ENCODE peak calls at places on chromosome 19, in four cellular contexts. C is suprapubic skin, O is gastrocnemius medialis, J is esophagus muscularis mucosa. Q is an unnamed sample. For H3K4me1, the result is how much of the 10 kb centered on the place peaks cover.

GRCh38 chr19:38742296-38742695 is 2.0 kb downstream of the CAPN12 start:
- DNase-seq in J (no peak), O (no peak), C (no peak), Q (no peak)

GRCh38 chr19:18762125-18763023 is 28.7 kb downstream of the COMP start:
- DNase-seq in J (no peak), C (no peak), O (peak), Q (no peak)

GRCh38 chr19:3276341-3276799 is 51.9 kb downstream of the CELF5 start:
- DNase-seq in C (no peak), O (no peak), J (no peak), Q (no peak)

GRCh38 chr19:58477130-58477529 is 978 bp downstream of the ZNF446 start:
- DNase-seq in C (no peak), O (no peak), J (no peak), Q (no peak)

GRCh38 chr19:31436121-31436776 is 87.0 kb upstream of the TSHZ3 start:
- DNase-seq in J (peak), O (no peak), C (no peak), Q (no peak)

GRCh38 chr19:10603084-10603872 is 16.2 kb upstream of the AP1M2 start:
- DNase-seq in J (no peak), O (no peak), C (peak), Q (peak)

GRCh38 chr19:34985249-34986022 is 14.7 kb upstream of the GRAMD1A start:
- DNase-seq in C (no peak), J (no peak), O (peak), Q (peak)

GRCh38 chr19:51777570-51778460 is 16.8 kb downstream of the FPR2 start:
- DNase-seq in C (no peak), O (peak), J (peak), Q (peak)

GRCh38 chr19:18674616-18675015 is 8.9 kb upstream of the CRTC1 start:
- DNase-seq in C (no peak), J (no peak), O (peak), Q (peak)

GRCh38 chr19:4229179-4229931 is at the start of gene EBI3:
- DNase-seq in J (no peak), O (no peak), C (no peak), Q (peak)

GRCh38 chr19:38660724-38661123 is 13.3 kb downstream of the ACTN4 start:
- DNase-seq in O (no peak), C (no peak), J (no peak), Q (no peak)

GRCh38 chr19:18878058-18878797 is 17.7 kb downstream of the CERS1 start:
- DNase-seq in O (no peak), C (peak), J (no peak), Q (no peak)

GRCh38 chr19:15447057-15447456 is 2.7 kb downstream of the WIZ start:
- DNase-seq in J (no peak), O (peak), C (no peak), Q (no peak)

GRCh38 chr19:3398114-3398899 is 31.9 kb downstream of the NFIC start:
- DNase-seq in J (peak), C (peak), O (peak), Q (peak)

GRCh38 chr19:41945135-41945766 is 13.9 kb downstream of the RABAC1 start:
- DNase-seq in J (no peak), O (peak), C (no peak), Q (no peak)

GRCh38 chr19:5273782-5274181 is 66.8 kb downstream of the PTPRS start:
- DNase-seq in C (no peak), O (no peak), J (no peak), Q (no peak)

GRCh38 chr19:46674416-46675178 is 13.6 kb upstream of the DACT3 start:
- DNase-seq in J (no peak), C (no peak), O (no peak), Q (no peak)

GRCh38 chr19:40465025-40465780 is at the start of gene BLVRB:
- DNase-seq in O (peak), C (no peak), J (no peak), Q (no peak)

GRCh38 chr19:49875177-49875576 is 2.0 kb downstream of the AKT1S1 start:
- DNase-seq in O (no peak), C (no peak), J (no peak), Q (no peak)

GRCh38 chr19:49875801-49876421 is 1.2 kb downstream of the AKT1S1 start:
- DNase-seq in J (no peak), C (no peak), O (peak), Q (peak)

GRCh38 chr19:49873834-49874233 is 3.3 kb downstream of the AKT1S1 start:
- DNase-seq in J (no peak), O (no peak), C (no peak), Q (no peak)

GRCh38 chr19:49873149-49873521 is 4.0 kb downstream of the AKT1S1 start:
- DNase-seq in O (no peak), J (no peak), C (no peak), Q (no peak)

DNA sequence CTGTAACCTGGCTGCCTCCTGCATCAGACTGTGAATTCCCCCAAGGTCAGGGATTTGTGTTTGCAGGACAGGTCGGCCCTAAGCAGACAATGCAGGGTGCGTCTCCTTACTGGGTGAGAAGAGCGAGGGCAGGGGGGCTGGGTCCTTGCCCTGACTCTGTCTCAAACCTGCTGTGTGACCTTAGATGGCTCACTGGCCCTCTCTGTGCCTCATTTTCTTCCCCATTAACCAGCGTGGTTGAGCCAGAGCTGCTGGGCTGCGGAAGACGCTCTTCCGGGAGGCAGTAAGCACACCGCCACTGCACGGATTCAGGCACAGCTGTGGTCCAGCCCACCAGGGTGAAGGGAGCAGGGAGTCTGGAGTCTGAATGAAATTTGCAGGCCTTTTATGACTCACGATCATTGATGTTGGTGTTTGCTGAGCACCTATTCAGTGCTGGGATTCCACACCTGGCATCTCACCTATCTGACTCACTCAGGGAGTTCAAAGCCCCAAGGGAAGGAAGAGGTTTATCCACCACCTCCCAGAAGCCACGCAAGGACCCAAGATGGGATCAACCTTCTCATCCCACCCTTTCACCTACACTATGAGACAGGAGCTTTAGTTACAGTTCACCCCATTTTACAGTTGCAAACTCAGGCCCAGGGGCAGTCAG is 2.5 kb downstream of the AKT1S1 start:
- DNase-seq in J (no peak), C (no peak), O (no peak), Q (no peak)
- H3K4me3 ChIP-seq in J (no peak), C (no peak), O (peak), Q (no peak)

GRCh38 chr19:49362926-49363264 is 679 bp upstream of the TEAD2 start:
- DNase-seq in O (peak), C (no peak), J (no peak), Q (peak)
- H3K4me1 ChIP-seq in O (under half), C (under half), J (under half), Q (under half)

DNA sequence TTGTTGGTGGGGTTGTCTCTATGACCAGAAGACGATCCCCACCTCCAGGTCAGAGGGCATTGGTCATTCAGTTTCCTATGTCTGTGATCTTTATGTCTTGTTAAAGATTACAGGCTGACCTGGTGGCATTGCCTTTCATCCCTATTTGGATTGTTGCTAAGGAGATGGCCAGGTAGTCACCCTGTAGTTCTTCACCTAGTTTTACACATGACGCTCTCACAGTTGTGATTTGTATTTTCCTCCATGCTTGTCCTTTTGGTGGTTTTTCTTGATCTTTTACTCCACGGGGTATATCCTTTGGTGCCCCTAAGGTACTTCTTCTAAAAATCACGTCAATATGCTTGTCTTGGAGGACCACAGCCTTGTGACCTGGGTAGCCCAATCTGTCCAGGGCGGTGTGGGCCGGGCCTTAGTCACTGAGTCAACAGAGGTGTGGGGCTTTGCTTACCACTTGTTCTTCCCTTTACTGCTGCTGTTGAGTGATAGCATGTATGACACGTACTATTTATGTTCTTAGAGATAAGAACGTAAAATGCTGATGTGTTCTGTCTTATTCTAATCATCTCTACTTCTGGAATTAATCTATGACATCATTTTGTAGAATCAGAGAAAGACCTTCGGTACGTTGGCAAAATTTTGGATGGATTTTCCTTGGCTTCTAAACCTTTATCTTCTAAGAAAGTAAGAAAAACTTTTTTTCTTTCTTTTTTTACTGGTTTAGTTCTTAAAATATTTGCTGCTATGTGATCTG is 20.1 kb downstream of the GPATCH1 start:
- DNase-seq in C (no peak), J (no peak), O (no peak), Q (no peak)
- TF ChIP-seq POLR2A in C (no peak), J (no peak), O (no peak), Q (no peak)

GRCh38 chr19:48629599-48630288 is 7.4 kb downstream of the DBP start:
- DNase-seq in O (peak), C (no peak), J (no peak), Q (peak)
- H3K4me3 ChIP-seq in O (no peak), C (no peak), J (no peak), Q (peak)

DNA sequence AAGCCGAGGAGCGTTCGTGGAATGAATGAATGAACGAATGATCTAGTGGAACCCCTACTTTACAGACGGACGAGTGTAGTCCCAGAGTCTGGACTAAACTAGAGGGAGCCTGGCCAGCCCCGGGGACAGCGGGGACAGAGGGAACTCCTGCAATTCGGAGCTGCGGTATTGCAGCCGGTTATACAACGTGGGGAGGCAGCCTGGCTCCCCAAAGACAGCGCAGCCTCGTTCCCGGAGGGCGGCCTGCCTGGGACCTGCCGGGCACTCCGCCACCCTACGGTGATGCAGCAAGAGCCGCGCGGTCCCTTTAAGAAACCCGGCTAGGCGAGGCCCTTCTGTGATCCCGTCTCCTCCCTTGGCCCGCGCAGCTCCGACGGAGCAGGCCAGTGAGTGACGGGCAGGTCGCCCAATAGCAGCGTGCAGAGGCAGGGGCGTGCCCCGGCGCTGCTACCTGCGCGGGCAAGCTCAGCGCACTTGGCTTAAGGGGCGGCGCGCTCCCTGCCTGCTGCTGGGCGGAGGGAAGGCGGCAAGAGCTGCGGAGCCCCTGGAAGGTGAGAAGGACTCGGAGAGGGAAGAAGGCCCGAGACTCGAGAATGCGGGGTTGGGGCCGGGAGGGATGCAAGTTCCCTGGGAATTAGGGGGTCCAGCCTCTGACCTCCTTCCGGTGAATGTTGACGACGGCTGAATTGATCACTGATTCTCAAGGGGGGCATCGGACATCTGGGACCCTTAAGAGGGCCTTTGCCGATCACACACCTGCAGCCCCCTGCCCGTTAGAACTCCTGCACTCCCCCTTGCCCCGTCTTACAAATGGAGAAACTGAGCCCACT is at the start of gene ABCA7:
- DNase-seq in C (peak), O (peak), J (peak), Q (peak)
- H3K4me1 ChIP-seq in C (half or more), O (under half), J (under half), Q (half or more)

GRCh38 chr19:44756089-44756562 is 7.6 kb downstream of the BCL3 start:
- DNase-seq in J (no peak), C (no peak), O (no peak), Q (no peak)

GRCh38 chr19:44759083-44759804 is 10.7 kb downstream of the BCL3 start:
- DNase-seq in O (no peak), J (no peak), C (no peak), Q (no peak)

GRCh38 chr19:44757057-44757734 is 8.7 kb downstream of the BCL3 start:
- DNase-seq in O (peak), J (no peak), C (no peak), Q (peak)

GRCh38 chr19:44758596-44758995 is 10.1 kb downstream of the BCL3 start:
- DNase-seq in J (no peak), C (no peak), O (no peak), Q (peak)

GRCh38 chr19:44757735-44758505 is 9.4 kb downstream of the BCL3 start:
- DNase-seq in O (peak), J (no peak), C (no peak), Q (peak)
- TF ChIP-seq POLR2A in O (no peak), J (no peak), C (no peak), Q (no peak)

DNA sequence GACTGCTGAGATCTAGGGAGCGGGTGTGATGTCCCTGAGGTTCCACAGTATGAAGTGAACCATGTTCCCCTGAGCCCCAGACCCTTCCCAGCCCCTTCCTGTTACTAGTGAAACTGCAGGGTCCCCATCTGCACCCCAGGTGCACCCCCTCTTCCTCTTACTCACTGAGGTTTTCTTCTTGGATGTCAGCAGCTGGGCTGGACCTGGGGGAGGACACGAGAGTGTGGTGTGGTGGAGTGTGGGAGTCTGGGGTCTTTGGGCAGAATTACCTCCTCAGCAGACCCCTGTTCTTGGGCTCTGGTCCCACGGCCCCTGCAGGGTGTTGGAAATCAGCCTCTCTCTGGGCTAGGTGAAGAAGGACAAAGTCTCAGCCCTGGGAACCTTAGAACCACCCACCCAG is 3.3 kb upstream of the LILRA6 start:
- DNase-seq in O (no peak), J (peak), C (peak), Q (no peak)
- H3K4me3 ChIP-seq in O (no peak), J (no peak), C (no peak), Q (no peak)

DNA sequence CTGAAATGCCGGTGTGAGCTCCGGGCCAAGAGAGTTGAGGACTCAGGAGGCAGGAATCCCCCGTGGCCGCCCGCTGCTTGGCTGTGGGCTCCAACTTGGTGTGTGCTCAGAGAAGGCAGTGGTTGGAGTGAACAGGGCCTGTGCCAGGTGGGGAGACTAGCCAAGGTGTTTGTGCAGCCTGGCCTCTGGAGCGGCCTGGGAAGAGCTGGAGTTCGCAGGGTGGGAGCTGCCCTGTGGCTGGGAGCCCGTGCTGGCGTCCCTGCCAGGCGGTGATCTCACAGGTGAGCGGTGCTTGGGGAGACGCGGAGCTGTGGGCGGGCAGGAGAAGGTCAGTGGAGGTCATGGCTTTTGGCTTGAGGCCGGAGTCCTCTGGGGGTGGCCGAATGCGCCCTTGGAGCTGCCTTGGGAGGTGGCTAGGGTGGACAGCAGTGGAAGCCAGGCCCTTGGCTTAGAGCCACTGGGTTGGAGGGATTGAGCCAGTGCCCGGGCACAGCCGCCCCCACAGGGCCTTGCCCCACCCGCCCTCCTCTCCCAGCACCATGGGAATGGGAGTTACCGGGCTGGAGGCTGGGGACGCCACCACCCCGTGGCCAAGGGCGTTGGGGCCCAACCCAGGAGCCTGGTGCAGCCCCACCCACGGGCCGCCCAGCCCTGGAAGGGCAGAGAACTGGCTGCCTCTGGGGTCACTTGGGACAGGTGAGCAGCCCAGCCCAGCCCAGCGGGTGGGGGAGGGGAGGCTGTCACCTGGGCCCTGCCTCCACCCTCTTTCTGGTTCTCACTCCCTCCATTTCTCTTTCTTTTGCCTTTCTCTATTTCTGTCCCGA is 7.1 kb upstream of the CIRBP start:
- DNase-seq in O (peak), C (no peak), J (no peak), Q (peak)
- H3K4me1 ChIP-seq in O (under half), C (half or more), J (half or more), Q (half or more)